ENCODE peak calls at places on chromosomes 7 and 10, in four cellular contexts. B, U, X and G are unnamed samples.

GRCh38 chr7:43534110-43534509 is 48.8 kb upstream of the STK17A start:
- DNase-seq in B (peak; percentile 31), U (no peak), X (no peak), G (no peak)

GRCh38 chr7:157309990-157310668 is 26.7 kb upstream of the DNAJB6 start:
- DNase-seq in B (peak; percentile 88), U (no peak), X (no peak), G (peak; percentile 63)

GRCh38 chr7:66957595-66958290 is 36.7 kb downstream of the TMEM248 start:
- DNase-seq in B (no peak), U (no peak), X (no peak), G (no peak)

GRCh38 chr10:45495438-45496152 is 121.6 kb downstream of the ALOX5 start:
- DNase-seq in B (no peak), U (no peak), X (no peak), G (no peak)

GRCh38 chr7:105060394-105060793 is 46.4 kb downstream of the KMT2E start:
- DNase-seq in B (no peak), U (no peak), X (no peak), G (no peak)

GRCh38 chr7:102306916-102307677 is 20.4 kb downstream of the SH2B2 start:
- DNase-seq in B (peak; percentile 33), U (peak; percentile 89), X (peak; percentile 83), G (no peak)

GRCh38 chr10:132443998-132444876 is 47.2 kb downstream of the PWWP2B start:
- DNase-seq in B (no peak), U (no peak), X (no peak), G (no peak)

GRCh38 chr10:84296071-84296981 is 32.1 kb upstream of the CCSER2 start:
- DNase-seq in B (peak; percentile 91), U (no peak), X (no peak), G (no peak)

GRCh38 chr7:13181221-13181620 is 493.8 kb downstream of the ARL4A start:
- DNase-seq in B (no peak), U (no peak), X (no peak), G (peak; percentile 81)

GRCh38 chr7:3722396-3722846 is 421.4 kb downstream of the SDK1 start:
- DNase-seq in B (peak; percentile 7), U (no peak), X (no peak), G (no peak)

GRCh38 chr7:50599385-50599784 is 34.2 kb upstream of the DDC start:
- DNase-seq in B (no peak), U (no peak), X (no peak), G (no peak)

GRCh38 chr7:36473454-36474282 is 84.0 kb downstream of the ANLN start:
- DNase-seq in B (peak; percentile 5), U (peak; percentile 55), X (no peak), G (no peak)

GRCh38 chr7:30657131-30657530 is 25.1 kb downstream of the CRHR2 start:
- DNase-seq in B (no peak), U (no peak), X (peak; percentile 26), G (no peak)

GRCh38 chr10:18616337-18616736 is 35.0 kb downstream of the NSUN6 start:
- DNase-seq in B (no peak), U (no peak), X (no peak), G (no peak)

GRCh38 chr10:12540341-12540781 is 191.0 kb downstream of the CAMK1D start:
- DNase-seq in B (no peak), U (no peak), X (no peak), G (no peak)

GRCh38 chr7:125547505-125547904 is 617.9 kb upstream of the POT1 start:
- DNase-seq in B (no peak), U (no peak), X (no peak), G (no peak)

GRCh38 chr10:92125169-92125543 is 165.7 kb downstream of the CPEB3 start:
- DNase-seq in B (no peak), U (no peak), X (no peak), G (no peak)

GRCh38 chr7:22722596-22722995 is 4.4 kb upstream of the IL6 start:
- DNase-seq in B (no peak), U (no peak), X (no peak), G (no peak)

GRCh38 chr10:123026266-123026665 is 17.5 kb downstream of the ACADSB start:
- DNase-seq in B (no peak), U (no peak), X (no peak), G (no peak)

GRCh38 chr10:112374724-112375541 is 1.0 kb downstream of the ACSL5 start:
- DNase-seq in B (no peak), U (peak; percentile 35), X (no peak), G (no peak)

GRCh38 chr7:34240450-34240849 is 335.1 kb downstream of the BMPER start:
- DNase-seq in B (no peak), U (no peak), X (no peak), G (no peak)

GRCh38 chr7:39592586-39592985 is 26.4 kb downstream of the YAE1 start:
- DNase-seq in B (no peak), U (no peak), X (no peak), G (peak; percentile 74)

GRCh38 chr10:124078028-124078427 is 15.4 kb downstream of the CHST15 start:
- DNase-seq in B (no peak), U (no peak), X (no peak), G (no peak)

GRCh38 chr10:124078714-124079113 is 14.7 kb downstream of the CHST15 start:
- DNase-seq in B (no peak), U (no peak), X (no peak), G (no peak)

GRCh38 chr10:124075116-124075955 is 18.1 kb downstream of the CHST15 start:
- DNase-seq in B (no peak), U (no peak), X (no peak), G (no peak)

GRCh38 chr10:124076334-124076733 is 17.1 kb downstream of the CHST15 start:
- DNase-seq in B (no peak), U (no peak), X (no peak), G (no peak)

GRCh38 chr10:124077216-124077615 is 16.2 kb downstream of the CHST15 start:
- DNase-seq in B (no peak), U (no peak), X (no peak), G (no peak)
- TF ChIP-seq CTCF in B (no peak), U (no peak), X (no peak), G (no peak)

GRCh38 chr7:2717293-2717904 is 29.4 kb downstream of the AMZ1 start:
- DNase-seq in B (no peak), U (peak; percentile 77), X (peak; percentile 81), G (no peak)
- H3K4me3 ChIP-seq in B (no peak overlapping the region), U (peak overlapping the region; percentile 13), X (no peak overlapping the region), G (no peak overlapping the region)

GRCh38 chr7:20786049-20786412 is 655 bp downstream of the SP8 start:
- DNase-seq in B (no peak), U (no peak), X (no peak), G (no peak)

GRCh38 chr7:20784311-20785210 is 2.1 kb downstream of the SP8 start:
- DNase-seq in B (no peak), U (no peak), X (no peak), G (peak; percentile 16)

GRCh38 chr7:20785211-20786048 is 1.3 kb downstream of the SP8 start:
- DNase-seq in B (no peak), U (no peak), X (no peak), G (no peak)

GRCh38 chr7:20783131-20783715 is 3.5 kb downstream of the SP8 start:
- DNase-seq in B (no peak), U (no peak), X (no peak), G (no peak)

GRCh38 chr7:20783716-20784310 is 2.9 kb downstream of the SP8 start:
- DNase-seq in B (no peak), U (no peak), X (no peak), G (no peak)
- TF ChIP-seq CTCF in B (no peak), U (no peak), X (no peak), G (peak; percentile 29)

GRCh38 chr10:78732381-78732780 is 336.4 kb upstream of the ZMIZ1 start:
- DNase-seq in B (no peak), U (no peak), X (no peak), G (no peak)
- H3K4me3 ChIP-seq in B (no peak overlapping the region), U (no peak overlapping the region), X (no peak overlapping the region), G (no peak overlapping the region)

DNA sequence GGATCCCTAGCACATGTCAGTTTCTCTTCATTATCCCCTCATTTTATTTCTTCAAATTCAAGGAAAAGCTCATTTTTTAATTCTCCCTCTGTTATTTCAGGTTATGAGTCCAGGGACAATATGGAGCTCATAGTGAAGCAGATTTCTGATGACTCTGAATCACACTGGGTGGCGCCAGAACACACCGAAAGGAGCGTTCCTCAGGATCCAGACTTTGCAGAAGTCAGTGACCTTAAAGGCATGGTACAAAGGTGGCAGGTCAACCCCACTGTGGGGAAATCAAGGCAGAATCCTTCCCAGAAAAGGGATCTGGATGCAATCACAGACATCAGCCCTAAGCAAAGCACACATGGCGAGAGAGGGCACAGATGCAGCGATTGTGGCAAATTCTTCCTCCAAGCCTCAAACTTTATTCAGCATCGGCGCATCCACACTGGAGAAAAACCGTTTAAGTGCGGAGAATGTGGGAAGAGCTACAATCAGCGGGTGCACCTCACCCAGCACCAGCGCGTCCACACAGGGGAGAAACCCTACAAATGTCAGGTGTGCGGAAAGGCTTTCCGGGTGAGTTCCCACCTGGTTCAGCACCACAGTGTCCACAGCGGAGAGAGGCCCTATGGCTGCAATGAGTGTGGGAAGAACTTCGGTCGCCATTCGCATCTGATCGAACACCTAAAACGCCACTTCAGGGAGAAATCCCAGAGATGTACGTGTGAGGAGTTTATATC is 21.4 kb downstream of the ZKSCAN5 start:
- DNase-seq in B (no peak), U (peak; percentile 17), X (no peak), G (no peak)
- TF ChIP-seq CTCF in B (peak; percentile 20), U (no peak), X (peak; percentile 17), G (peak; percentile 31)

GRCh38 chr10:34811126-34811967 is 3.7 kb downstream of the PARD3 start:
- DNase-seq in B (no peak), U (no peak), X (no peak), G (no peak)

GRCh38 chr10:34808789-34809745 is 6.0 kb downstream of the PARD3 start:
- DNase-seq in B (no peak), U (no peak), X (no peak), G (no peak)

GRCh38 chr10:34811968-34812514 is 3.1 kb downstream of the PARD3 start:
- DNase-seq in B (no peak), U (no peak), X (no peak), G (no peak)

GRCh38 chr10:34808336-34808735 is 6.8 kb downstream of the PARD3 start:
- DNase-seq in B (no peak), U (no peak), X (no peak), G (no peak)

GRCh38 chr10:34809796-34810195 is 5.3 kb downstream of the PARD3 start:
- DNase-seq in B (no peak), U (no peak), X (no peak), G (no peak)
- H3K4me3 ChIP-seq in B (peak overlapping the region; percentile 40), U (peak overlapping the region; percentile 23), X (no peak overlapping the region), G (no peak overlapping the region)

GRCh38 chr10:32893431-32893830 is 64.6 kb downstream of the ITGB1 start:
- DNase-seq in B (no peak), U (no peak), X (no peak), G (no peak)
- TF ChIP-seq CTCF in B (no peak), U (no peak), X (no peak), G (peak; percentile 13)

GRCh38 chr10:96835826-96836365 is 3.8 kb downstream of the LCOR start:
- DNase-seq in B (no peak), U (no peak), X (no peak), G (no peak)
- H3K4me3 ChIP-seq in B (no peak overlapping the region), U (no peak overlapping the region), X (no peak overlapping the region), G (no peak overlapping the region)